ENCODE peak calls at places on chromosomes 16 and 17, in five cellular contexts. I, E, H, U and M are unnamed samples.

GRCh38 chr16:27251561-27252205 is 16.9 kb downstream of the NSMCE1 start:
- DNase-seq in I (no peak), E (no peak), H (no peak), U (no peak), M (no peak)

GRCh38 chr17:57604771-57605733 is 140.0 kb downstream of the CCDC182 start:
- DNase-seq in I (peak), E (peak), H (no peak), U (peak), M (no peak)

GRCh38 chr17:31318298-31319190 is 2.9 kb downstream of the EVI2A start:
- DNase-seq in I (peak), E (peak), H (peak), U (peak), M (peak)

GRCh38 chr16:53946745-53947386 is 242.9 kb downstream of the FTO start:
- DNase-seq in I (no peak), E (no peak), H (no peak), U (no peak), M (no peak)

GRCh38 chr17:69358688-69359596 is 32.0 kb upstream of the ABCA5 start:
- DNase-seq in I (no peak), E (no peak), H (no peak), U (no peak), M (no peak)

GRCh38 chr17:42421479-42422332 is 1.4 kb downstream of the CAVIN1 start:
- DNase-seq in I (peak), E (peak), H (no peak), U (peak), M (no peak)

GRCh38 chr17:68511254-68511670 is 968 bp upstream of the PRKAR1A start:
- DNase-seq in I (no peak), E (no peak), H (peak), U (no peak), M (peak)

GRCh38 chr17:57669671-57670529 is 75.2 kb downstream of the CCDC182 start:
- DNase-seq in I (no peak), E (peak), H (no peak), U (no peak), M (peak)

GRCh38 chr17:48735057-48735341 is 6.4 kb upstream of the HOXB13 start:
- DNase-seq in I (no peak), E (no peak), H (no peak), U (no peak), M (no peak)

GRCh38 chr17:8468109-8468508 is 32.4 kb downstream of the NDEL1 start:
- DNase-seq in I (peak), E (no peak), H (no peak), U (no peak), M (no peak)

GRCh38 chr16:51392651-51393187 is 241.6 kb upstream of the SALL1 start:
- DNase-seq in I (no peak), E (no peak), H (no peak), U (peak), M (no peak)

GRCh38 chr16:87363771-87364476 is 19.7 kb downstream of the FBXO31 start:
- DNase-seq in I (no peak), E (no peak), H (no peak), U (peak), M (no peak)

GRCh38 chr17:5413682-5414081 is 5.8 kb downstream of the NUP88 start:
- DNase-seq in I (no peak), E (no peak), H (no peak), U (no peak), M (no peak)

GRCh38 chr17:80146121-80147034 is 550 bp downstream of the EIF4A3 start:
- DNase-seq in I (no peak), E (no peak), H (no peak), U (no peak), M (peak)

GRCh38 chr16:74813109-74813641 is 38.6 kb upstream of the FA2H start:
- DNase-seq in I (peak), E (peak), H (peak), U (peak), M (no peak)

GRCh38 chr17:15398736-15399331 is 57.4 kb upstream of the TEKT3 start:
- DNase-seq in I (no peak), E (no peak), H (no peak), U (no peak), M (no peak)
- H3K27ac ChIP-seq in I (peak), E (no peak), H (no peak), U (peak), M (no peak)

GRCh38 chr16:68921654-68922053 is 78.3 kb downstream of the TANGO6 start:
- DNase-seq in I (peak), E (no peak), H (no peak), U (no peak), M (no peak)
- H3K27ac ChIP-seq in I (no peak), E (no peak), H (no peak), U (no peak), M (no peak)

GRCh38 chr17:15981646-15982580 is 17.6 kb downstream of the ZSWIM7 start:
- DNase-seq in I (no peak), E (no peak), H (no peak), U (no peak), M (no peak)

GRCh38 chr17:15978606-15979005 is 20.9 kb downstream of the ZSWIM7 start:
- DNase-seq in I (no peak), E (no peak), H (no peak), U (no peak), M (no peak)

GRCh38 chr17:15977894-15978293 is 21.6 kb downstream of the ZSWIM7 start:
- DNase-seq in I (no peak), E (no peak), H (no peak), U (no peak), M (no peak)

DNA sequence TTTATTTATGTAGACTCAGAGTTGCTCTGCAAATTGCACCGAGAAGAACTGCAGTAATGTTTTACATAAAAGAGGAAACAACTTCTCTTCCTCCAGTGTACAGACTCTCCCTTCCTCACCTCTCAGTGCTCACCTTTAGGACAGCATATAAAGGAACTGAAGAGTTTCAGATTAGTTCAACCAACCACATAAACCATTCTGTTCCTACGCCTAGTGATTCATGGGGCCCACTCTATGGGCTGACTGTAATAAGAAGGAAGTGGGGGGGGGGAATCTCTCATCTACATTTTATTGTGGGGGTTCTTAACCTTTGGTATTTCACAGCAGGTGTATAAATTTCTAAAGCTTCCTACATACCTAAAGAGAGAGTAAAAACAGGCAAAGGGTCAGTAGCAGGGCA is 18.3 kb downstream of the ZSWIM7 start:
- DNase-seq in I (no peak), E (no peak), H (no peak), U (no peak), M (no peak)
- H3K27ac ChIP-seq in I (peak), E (no peak), H (no peak), U (no peak), M (no peak)

GRCh38 chr16:5002699-5003143 is 31.0 kb downstream of the NAGPA start:
- DNase-seq in I (no peak), E (no peak), H (no peak), U (no peak), M (no peak)
- H3K27ac ChIP-seq in I (no peak), E (no peak), H (no peak), U (peak), M (no peak)

GRCh38 chr16:84827897-84828296 is 8.1 kb downstream of the CRISPLD2 start:
- DNase-seq in I (no peak), E (no peak), H (no peak), U (no peak), M (no peak)
- H3K27ac ChIP-seq in I (peak), E (peak), H (no peak), U (peak), M (no peak)